ENCODE peak calls at places on chromosome 14, in five cellular contexts. K, Z, M, I and N are unnamed samples.

GRCh38 chr14:68547305-68548193 is 245.3 kb downstream of the ZFP36L1 start:
- DNase-seq in K (peak; percentile 42), Z (no peak), M (no peak), I (no peak), N (peak; percentile 27)

GRCh38 chr14:85187521-85187920 is 342.4 kb upstream of the FLRT2 start:
- DNase-seq in K (no peak), Z (no peak), M (no peak), I (no peak), N (no peak)

GRCh38 chr14:101732128-101732527 is 29.4 kb upstream of the PPP2R5C start:
- DNase-seq in K (no peak), Z (no peak), M (peak; percentile 19), I (no peak), N (no peak)

GRCh38 chr14:95711476-95712176 is 2.3 kb downstream of the TCL1A start:
- DNase-seq in K (no peak), Z (no peak), M (no peak), I (no peak), N (no peak)

GRCh38 chr14:91573894-91574837 is 64.1 kb upstream of the PPP4R3A start:
- DNase-seq in K (peak; percentile 56), Z (peak; percentile 21), M (peak; percentile 76), I (peak; percentile 65), N (peak; percentile 43)

GRCh38 chr14:47447076-47447475 is 228.3 kb downstream of the MDGA2 start:
- DNase-seq in K (no peak), Z (no peak), M (no peak), I (no peak), N (no peak)

GRCh38 chr14:102620413-102620812 is 28.0 kb downstream of the RCOR1 start:
- DNase-seq in K (no peak), Z (no peak), M (no peak), I (no peak), N (no peak)

GRCh38 chr14:92988786-92989755 is 66.1 kb downstream of the CHGA start:
- DNase-seq in K (no peak), Z (no peak), M (no peak), I (no peak), N (no peak)

GRCh38 chr14:64656986-64657385 is 47.2 kb upstream of the PLEKHG3 start:
- DNase-seq in K (no peak), Z (no peak), M (no peak), I (no peak), N (no peak)

GRCh38 chr14:66483322-66483721 is 2.8 kb upstream of the CCDC196 start:
- DNase-seq in K (peak; percentile 45), Z (no peak), M (no peak), I (no peak), N (no peak)

GRCh38 chr14:94345344-94346072 is 22.4 kb upstream of the SERPINA6 start:
- DNase-seq in K (no peak), Z (no peak), M (no peak), I (no peak), N (no peak)

GRCh38 chr14:71380271-71380670 is 473.0 kb downstream of the PCNX1 start:
- DNase-seq in K (no peak), Z (no peak), M (no peak), I (no peak), N (no peak)

GRCh38 chr14:73124180-73124894 is 12.0 kb upstream of the PSEN1 start:
- DNase-seq in K (no peak), Z (no peak), M (no peak), I (no peak), N (no peak)

GRCh38 chr14:64704145-64704742 is at the start of gene PLEKHG3:
- DNase-seq in K (peak; percentile 90), Z (peak; percentile 76), M (peak; percentile 89), I (no peak), N (peak; percentile 92)

GRCh38 chr14:89669209-89669608 is 252.2 kb upstream of the FOXN3 start:
- DNase-seq in K (peak; percentile 3), Z (no peak), M (no peak), I (peak; percentile 7), N (no peak)

GRCh38 chr14:71932229-71932951 is at the start of gene RGS6:
- DNase-seq in K (peak; percentile 80), Z (peak; percentile 50), M (peak; percentile 28), I (peak; percentile 1), N (peak; percentile 37)

GRCh38 chr14:59463773-59464650 is 1.2 kb downstream of the GPR135 start:
- DNase-seq in K (no peak), Z (no peak), M (no peak), I (no peak), N (no peak)

GRCh38 chr14:54253195-54253947 is 143.4 kb upstream of the CDKN3 start:
- DNase-seq in K (peak; percentile 14), Z (no peak), M (no peak), I (no peak), N (no peak)

GRCh38 chr14:39668449-39668848 is 236.2 kb upstream of the FBXO33 start:
- DNase-seq in K (no peak), Z (no peak), M (no peak), I (no peak), N (no peak)

GRCh38 chr14:76138758-76139723 is 12.7 kb upstream of the GPATCH2L start:
- DNase-seq in K (no peak), Z (peak; percentile 80), M (no peak), I (no peak), N (peak; percentile 61)

GRCh38 chr14:56754966-56755365 is 55.3 kb downstream of the OTX2 start:
- DNase-seq in K (no peak), Z (no peak), M (no peak), I (no peak), N (no peak)

GRCh38 chr14:22319526-22320352 is 269.3 kb downstream of the DAD1 start:
- DNase-seq in K (peak; percentile 74), Z (no peak), M (peak; percentile 64), I (no peak), N (no peak)

GRCh38 chr14:60646202-60646886 is 2.9 kb downstream of the SIX1 start:
- DNase-seq in K (no peak), Z (peak; percentile 29), M (no peak), I (no peak), N (no peak)
- H3K4me3 ChIP-seq in K (no peak overlapping the region), Z (no peak overlapping the region), M (no peak overlapping the region), I (no peak overlapping the region), N (no peak overlapping the region)

DNA sequence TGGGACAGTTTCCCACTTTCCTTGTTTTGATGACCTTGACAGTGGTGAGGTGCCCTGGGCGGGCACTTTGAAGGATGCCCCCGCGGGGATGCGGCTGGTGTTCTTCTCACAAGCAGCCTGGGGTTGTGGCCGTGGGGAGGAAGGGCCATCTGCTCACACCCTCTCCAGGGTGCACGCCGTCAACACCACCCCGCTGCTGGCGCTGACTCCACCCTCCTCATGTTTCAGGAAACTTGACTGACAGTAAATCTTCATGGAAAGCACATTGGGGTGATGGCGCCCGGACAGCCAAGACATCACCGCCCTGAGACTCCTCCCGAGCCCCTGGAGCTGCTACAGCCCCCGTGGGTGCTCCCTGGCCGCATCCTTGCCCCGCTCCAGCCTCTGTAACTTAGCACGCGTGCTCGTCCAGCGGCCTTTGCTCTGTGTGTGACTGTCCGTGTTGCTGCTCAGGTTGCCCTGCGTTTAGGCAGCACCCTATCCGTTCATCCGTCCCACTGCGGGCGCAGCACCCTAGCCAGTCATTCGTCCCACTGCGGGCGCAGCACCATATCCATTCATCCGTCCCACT is 150.2 kb upstream of the C14orf180 start:
- DNase-seq in K (no peak), Z (no peak), M (no peak), I (no peak), N (no peak)
- H3K9me3 ChIP-seq in K (no peaks in the 10 kb centered on the region), Z (no peaks in the 10 kb centered on the region), M (no peaks in the 10 kb centered on the region), I (no peaks in the 10 kb centered on the region), N (no peaks in the 10 kb centered on the region)

DNA sequence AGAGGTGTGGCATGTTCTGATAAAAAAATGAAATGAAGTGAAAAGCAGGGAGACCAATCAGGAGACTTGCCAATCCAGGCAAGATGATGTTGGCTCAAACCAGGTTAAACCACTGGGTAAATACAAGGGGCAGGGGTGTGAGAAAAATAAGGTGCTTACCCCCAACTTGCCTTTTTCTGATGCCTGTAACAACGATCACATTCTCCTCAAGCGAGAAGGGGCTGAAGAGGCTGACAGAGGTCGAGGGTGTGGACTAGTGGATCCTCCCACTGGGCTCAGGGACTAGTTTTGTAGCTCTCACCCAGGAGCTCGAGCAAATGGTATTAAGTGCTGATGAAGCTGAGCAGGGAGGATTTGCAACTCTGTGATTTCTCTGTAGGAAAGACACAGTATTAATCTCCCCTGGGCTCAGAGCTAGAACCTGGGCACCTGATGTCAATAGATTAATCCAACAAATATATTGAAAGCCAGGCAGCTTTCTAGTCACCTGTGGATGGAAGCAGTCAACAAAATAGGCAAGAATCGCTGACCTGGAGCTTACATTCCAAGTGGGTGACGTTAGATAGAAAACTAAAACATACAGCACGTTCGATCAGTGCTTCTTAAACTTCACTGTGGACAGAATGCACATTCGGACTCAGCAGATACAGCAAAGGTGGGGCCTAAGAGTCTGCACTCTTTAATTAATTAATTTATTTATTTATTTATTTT is 15.2 kb upstream of the EAPP start:
- DNase-seq in K (peak; percentile 19), Z (no peak), M (peak; percentile 45), I (no peak), N (no peak)
- H3K27ac ChIP-seq in K (peak overlapping the region; percentile 77), Z (no peak overlapping the region), M (peak overlapping the region; percentile 47), I (no peak overlapping the region), N (peak overlapping the region; percentile 75)

GRCh38 chr14:51701956-51702355 is 50.2 kb downstream of the FRMD6 start:
- DNase-seq in K (no peak), Z (no peak), M (no peak), I (no peak), N (no peak)

GRCh38 chr14:51704465-51705050 is 52.8 kb downstream of the FRMD6 start:
- DNase-seq in K (no peak), Z (no peak), M (no peak), I (no peak), N (no peak)

GRCh38 chr14:51697848-51698247 is 46.1 kb downstream of the FRMD6 start:
- DNase-seq in K (no peak), Z (no peak), M (no peak), I (no peak), N (no peak)

GRCh38 chr14:51703787-51704186 is 52.1 kb downstream of the FRMD6 start:
- DNase-seq in K (no peak), Z (no peak), M (no peak), I (no peak), N (no peak)
- H3K4me3 ChIP-seq in K (no peak overlapping the region), Z (no peak overlapping the region), M (no peak overlapping the region), I (no peak overlapping the region), N (no peak overlapping the region)

GRCh38 chr14:106215229-106215628 is 688.8 kb downstream of the TMEM121 start:
- DNase-seq in K (no peak), Z (no peak), M (no peak), I (no peak), N (no peak)
- H3K9me3 ChIP-seq in K (no peaks in the 10 kb centered on the region), Z (no peaks in the 10 kb centered on the region), M (no peaks in the 10 kb centered on the region), I (no peaks in the 10 kb centered on the region), N (no peaks in the 10 kb centered on the region)